ENCODE peak calls at places on chromosomes 16 and 17, in eight cellular contexts. Z is mucosa of descending colon, U is fibroblast of mammary gland, N is psoas muscle, E is fibroblast of pulmonary artery, C is MCF 10A, L is progenitor cell of endocrine pancreas, P is DND-41. A is an unnamed sample.

GRCh38 chr17:74833501-74834361 is 26.0 kb downstream of the GRIN2C start:
- DNase-seq in Z (no peak), U (peak), N (peak), E (no peak), C (no peak), L (no peak), P (peak), A (no peak)

GRCh38 chr16:65010136-65010535 is 111.7 kb downstream of the CDH11 start:
- DNase-seq in Z (no peak), U (no peak), N (no peak), E (no peak), C (no peak), L (no peak), P (no peak), A (no peak)

GRCh38 chr17:81510798-81511549 is 1.6 kb downstream of the ACTG1 start:
- DNase-seq in Z (peak), U (no peak), N (no peak), E (peak), C (no peak), L (no peak), P (peak), A (peak)

GRCh38 chr16:8718753-8719386 is 44.5 kb downstream of the ABAT start:
- DNase-seq in Z (no peak), U (no peak), N (no peak), E (no peak), C (no peak), L (no peak), P (no peak), A (no peak)

GRCh38 chr16:12819126-12820117 is 15.7 kb upstream of the CPPED1 start:
- DNase-seq in Z (peak), U (peak), N (peak), E (peak), C (peak), L (peak), P (peak), A (peak)

GRCh38 chr16:60907645-60908044 is 1128.6 kb downstream of the CDH8 start:
- DNase-seq in Z (no peak), U (no peak), N (no peak), E (no peak), C (no peak), L (no peak), P (no peak), A (no peak)

GRCh38 chr16:72198021-72198420 is 26.1 kb upstream of the PMFBP1 start:
- DNase-seq in Z (no peak), U (peak), N (no peak), E (peak), C (no peak), L (no peak), P (no peak), A (no peak)

GRCh38 chr17:15498107-15498506 is 30.7 kb upstream of the CDRT4 start:
- DNase-seq in Z (no peak), U (peak), N (no peak), E (no peak), C (peak), L (no peak), P (peak), A (peak)

GRCh38 chr17:78729636-78730035 is 52.4 kb downstream of the CYTH1 start:
- DNase-seq in Z (no peak), U (no peak), N (no peak), E (no peak), C (no peak), L (no peak), P (no peak), A (no peak)

GRCh38 chr16:83648347-83648746 is 159.4 kb upstream of the HSBP1 start:
- DNase-seq in Z (no peak), U (no peak), N (no peak), E (no peak), C (no peak), L (no peak), P (no peak), A (no peak)

GRCh38 chr16:1272453-1273198 is 16.8 kb downstream of the TPSD1 start:
- DNase-seq in Z (peak), U (no peak), N (no peak), E (no peak), C (no peak), L (no peak), P (no peak), A (no peak)

GRCh38 chr17:57577751-57578607 is 167.1 kb downstream of the CCDC182 start:
- DNase-seq in Z (no peak), U (peak), N (peak), E (peak), C (peak), L (no peak), P (no peak), A (no peak)

GRCh38 chr17:77330602-77331081 is 189.9 kb downstream of the SEC14L1 start:
- DNase-seq in Z (peak), U (no peak), N (no peak), E (no peak), C (no peak), L (no peak), P (no peak), A (no peak)

GRCh38 chr16:73202176-73202729 is 154.3 kb upstream of the ZFHX3 start:
- DNase-seq in Z (peak), U (peak), N (peak), E (peak), C (peak), L (no peak), P (no peak), A (no peak)

GRCh38 chr17:7014995-7015586 is 2.7 kb downstream of the RNASEK start:
- DNase-seq in Z (no peak), U (peak), N (no peak), E (peak), C (no peak), L (no peak), P (peak), A (peak)

GRCh38 chr16:2757344-2757743 is 4.9 kb downstream of the SRRM2 start:
- DNase-seq in Z (peak), U (no peak), N (no peak), E (no peak), C (no peak), L (no peak), P (no peak), A (no peak)

GRCh38 chr16:86635926-86636325 is 57.6 kb downstream of the FOXL1 start:
- DNase-seq in Z (no peak), U (no peak), N (no peak), E (no peak), C (no peak), L (no peak), P (no peak), A (no peak)

GRCh38 chr16:73166394-73166971 is 118.6 kb upstream of the ZFHX3 start:
- DNase-seq in Z (no peak), U (no peak), N (no peak), E (no peak), C (no peak), L (no peak), P (no peak), A (no peak)

GRCh38 chr17:46208997-46209396 is 15.8 kb upstream of the KANSL1 start:
- DNase-seq in Z (no peak), U (no peak), N (no peak), E (no peak), C (no peak), L (no peak), P (no peak), A (no peak)

GRCh38 chr17:62017912-62018311 is 47.2 kb downstream of the MED13 start:
- DNase-seq in Z (no peak), U (peak), N (no peak), E (peak), C (no peak), L (no peak), P (no peak), A (no peak)

GRCh38 chr17:82930924-82931695 is 91.3 kb upstream of the ZNF750 start:
- DNase-seq in Z (peak), U (no peak), N (peak), E (no peak), C (no peak), L (no peak), P (no peak), A (no peak)

GRCh38 chr17:45923511-45924268 is 29.3 kb downstream of the MAPT start:
- DNase-seq in Z (no peak), U (peak), N (no peak), E (peak), C (peak), L (no peak), P (no peak), A (no peak)

GRCh38 chr16:8899709-8900317 is 17.7 kb downstream of the LITAFD start:
- DNase-seq in Z (no peak), U (no peak), N (no peak), E (no peak), C (no peak), L (no peak), P (no peak), A (no peak)

GRCh38 chr16:20956319-20956718 is 55.7 kb downstream of the LYRM1 start:
- DNase-seq in Z (no peak), U (peak), N (no peak), E (peak), C (peak), L (no peak), P (no peak), A (no peak)

GRCh38 chr17:48597775-48598631 is 4.4 kb upstream of the HOXB5 start:
- DNase-seq in Z (peak), U (peak), N (peak), E (no peak), C (peak), L (no peak), P (no peak), A (peak)

GRCh38 chr17:35764123-35764991 is 3.7 kb downstream of the C17orf50 start:
- DNase-seq in Z (peak), U (peak), N (peak), E (peak), C (peak), L (peak), P (peak), A (peak)

GRCh38 chr16:56610017-56610608 is 1.7 kb downstream of the MT2A start:
- DNase-seq in Z (peak), U (peak), N (peak), E (peak), C (peak), L (no peak), P (peak), A (peak)

GRCh38 chr17:78409191-78409621 is 30.8 kb downstream of the PGS1 start:
- DNase-seq in Z (peak), U (no peak), N (no peak), E (no peak), C (peak), L (no peak), P (no peak), A (no peak)

GRCh38 chr17:40916366-40916765 is 21.1 kb downstream of the KRT23 start:
- DNase-seq in Z (no peak), U (no peak), N (no peak), E (no peak), C (no peak), L (no peak), P (no peak), A (no peak)

DNA sequence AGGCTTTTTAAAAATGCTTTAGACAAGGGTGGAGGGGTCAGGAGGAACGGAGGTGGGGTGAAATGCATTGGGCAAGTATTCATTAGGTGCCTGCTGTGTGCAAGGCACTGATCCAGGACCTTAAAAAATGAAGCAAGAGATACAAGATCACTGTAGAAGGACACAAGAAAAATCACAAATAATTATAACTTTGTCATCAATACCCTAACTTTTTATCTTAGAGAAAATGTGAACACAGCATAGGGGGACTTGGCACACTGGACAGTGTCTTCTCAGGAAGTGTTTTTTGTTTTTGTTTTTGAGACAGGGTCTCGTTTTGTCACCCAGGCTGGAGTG is 7.0 kb downstream of the EPOP start:
- DNase-seq in Z (no peak), U (no peak), N (no peak), E (no peak), C (no peak), L (no peak), P (no peak), A (no peak)
- TF ChIP-seq CTCF in Z (no peak), U (no peak), N (no peak), E (no peak), C (no peak), L (peak), P (no peak), A (no peak)

GRCh38 chr17:10398352-10398751 is 23.4 kb downstream of the MYH8 start:
- DNase-seq in Z (no peak), U (no peak), N (no peak), E (no peak), C (no peak), L (no peak), P (no peak), A (no peak)
- TF ChIP-seq CTCF in Z (no peak), U (no peak), N (no peak), E (no peak), C (no peak), L (no peak), P (peak), A (no peak)

GRCh38 chr17:51120357-51120738 is 320 bp downstream of the SPAG9 start:
- DNase-seq in Z (no peak), U (no peak), N (no peak), E (peak), C (no peak), L (no peak), P (peak), A (peak)

GRCh38 chr17:51121620-51122472 is 1.2 kb upstream of the SPAG9 start:
- DNase-seq in Z (peak), U (peak), N (peak), E (peak), C (peak), L (peak), P (no peak), A (peak)

GRCh38 chr17:51120739-51121619 is at the start of gene SPAG9:
- DNase-seq in Z (peak), U (peak), N (peak), E (peak), C (peak), L (peak), P (peak), A (peak)

GRCh38 chr17:51118330-51119195 is 2.1 kb downstream of the SPAG9 start:
- DNase-seq in Z (no peak), U (peak), N (peak), E (no peak), C (peak), L (no peak), P (no peak), A (peak)

GRCh38 chr17:51119415-51120356 is 982 bp downstream of the SPAG9 start:
- DNase-seq in Z (peak), U (peak), N (peak), E (peak), C (peak), L (no peak), P (peak), A (peak)
- TF ChIP-seq CTCF in Z (no peak), U (peak), N (peak), E (peak), C (peak), L (no peak), P (peak), A (no peak)

GRCh38 chr17:67891481-67892119 is 66.3 kb downstream of the BPTF start:
- DNase-seq in Z (no peak), U (peak), N (no peak), E (peak), C (peak), L (no peak), P (no peak), A (no peak)
- TF ChIP-seq CTCF in Z (no peak), U (peak), N (no peak), E (peak), C (peak), L (peak), P (no peak), A (no peak)

DNA sequence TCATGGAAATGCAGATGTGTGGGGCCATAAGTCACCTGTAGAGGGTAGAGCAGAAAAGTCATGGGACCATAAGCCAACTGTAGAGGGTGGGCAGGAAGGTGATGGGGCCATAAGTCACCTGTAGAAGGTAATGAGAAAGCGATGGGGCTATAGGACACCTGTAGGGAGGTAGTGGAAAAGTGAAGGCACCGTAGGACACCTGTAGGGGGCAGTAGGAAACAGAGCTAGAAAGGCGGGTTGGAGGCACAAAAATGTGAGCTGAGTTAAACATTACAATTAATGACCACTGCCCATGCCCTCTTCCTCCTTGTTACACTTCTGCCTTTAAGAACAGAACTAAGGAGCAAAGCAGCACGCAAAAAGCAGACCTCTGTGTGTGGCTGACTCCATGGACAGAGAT is 150.1 kb downstream of the SHISA6 start:
- DNase-seq in Z (no peak), U (no peak), N (no peak), E (no peak), C (no peak), L (no peak), P (no peak), A (no peak)
- TF ChIP-seq CTCF in Z (no peak), U (no peak), N (no peak), E (no peak), C (peak), L (peak), P (peak), A (no peak)

DNA sequence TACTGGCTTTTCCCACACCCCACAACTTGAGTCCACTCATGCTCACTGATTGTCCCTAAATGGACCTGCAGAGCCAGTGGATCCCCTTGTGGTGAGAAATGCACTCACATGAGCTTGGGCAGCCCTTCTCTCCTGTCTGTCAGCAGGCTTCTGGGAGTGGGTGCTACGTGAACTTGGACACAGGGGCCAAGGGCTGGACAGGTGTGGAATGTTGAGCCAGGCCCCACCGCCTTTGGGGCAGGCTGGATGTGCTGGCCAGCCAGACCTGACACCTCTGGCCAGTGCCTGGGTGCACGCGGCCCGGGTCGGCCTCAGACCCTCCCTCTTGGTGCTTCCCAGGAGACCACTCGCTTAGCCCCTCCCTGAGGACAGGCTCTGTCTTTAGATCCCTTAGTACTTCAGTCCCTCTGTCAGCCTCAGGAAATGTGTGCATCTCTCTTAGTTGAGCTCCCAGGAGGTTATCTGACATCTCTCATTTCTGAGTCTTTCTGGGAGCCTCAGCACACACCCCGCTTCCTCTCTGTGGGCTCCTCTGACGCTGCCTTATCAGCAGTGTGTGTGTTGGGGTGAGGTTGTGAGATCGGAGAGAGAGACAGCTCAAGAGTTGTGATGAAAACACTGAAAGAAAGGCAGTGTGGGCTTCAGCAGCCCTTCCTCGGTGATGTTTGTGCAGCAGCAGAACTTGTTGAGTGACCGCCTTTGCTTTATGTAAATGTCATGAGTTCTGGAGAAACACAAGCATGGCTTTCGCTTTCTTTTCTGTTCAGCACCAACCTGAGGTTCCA is 117.0 kb downstream of the RAB11FIP4 start:
- DNase-seq in Z (no peak), U (no peak), N (no peak), E (no peak), C (no peak), L (no peak), P (no peak), A (peak)
- TF ChIP-seq CTCF in Z (no peak), U (peak), N (no peak), E (peak), C (no peak), L (peak), P (peak), A (peak)

DNA sequence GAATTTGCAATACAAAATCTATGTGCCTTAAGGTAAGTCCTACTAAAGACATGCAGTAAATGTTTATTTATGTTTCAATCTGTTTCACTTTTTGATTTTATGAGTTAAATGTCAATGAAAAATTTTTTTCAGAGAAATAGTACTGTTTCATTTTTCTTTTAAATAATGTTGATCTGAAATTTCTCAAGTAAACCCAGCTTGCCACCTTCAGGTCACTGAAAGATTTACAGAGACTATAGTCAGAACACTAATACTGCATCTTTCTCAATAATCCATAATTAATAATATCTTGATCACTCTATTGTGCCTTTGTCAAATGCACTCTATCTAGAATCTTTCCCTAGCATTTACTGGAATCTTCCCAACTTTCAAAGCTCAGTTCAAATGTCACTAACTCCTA is 6.5 kb upstream of the DHX40 start:
- DNase-seq in Z (no peak), U (peak), N (no peak), E (peak), C (no peak), L (no peak), P (no peak), A (no peak)
- TF ChIP-seq CTCF in Z (no peak), U (peak), N (peak), E (peak), C (peak), L (peak), P (no peak), A (no peak)

GRCh38 chr17:44354582-44355309 is 8.9 kb downstream of the FAM171A2 start:
- DNase-seq in Z (peak), U (no peak), N (peak), E (no peak), C (no peak), L (peak), P (no peak), A (peak)
- TF ChIP-seq CTCF in Z (peak), U (no peak), N (peak), E (no peak), C (no peak), L (peak), P (no peak), A (peak)

GRCh38 chr17:52517176-52517575 is 358.7 kb upstream of the CA10 start:
- DNase-seq in Z (no peak), U (no peak), N (no peak), E (no peak), C (no peak), L (no peak), P (no peak), A (no peak)
- TF ChIP-seq CTCF in Z (no peak), U (no peak), N (no peak), E (no peak), C (no peak), L (no peak), P (no peak), A (no peak)